ENCODE peak calls at places on chromosomes 13 and 19, in eight cellular contexts. One of them, this sample, is unnamed.

GRCh38 chr19:55939206-55939605 is 7.1 kb upstream of the NLRP13 start:
- DNase-seq in H1: no peak
- DNase-seq in spleen: no peak
- DNase-seq in left ventricle myocardium inferior: no peak
- DNase-seq in effector memory CD4-positive, alpha-beta T cell: no peak
- DNase-seq in RWPE1: no peak
- DNase-seq in fibroblast of lung: no peak
- DNase-seq in astrocyte: no peak
- DNase-seq in this sample: no peak

GRCh38 chr13:75329723-75330122 is 152.2 kb downstream of the TBC1D4 start:
- DNase-seq in H1: no peak
- DNase-seq in spleen: no peak
- DNase-seq in left ventricle myocardium inferior: no peak
- DNase-seq in effector memory CD4-positive, alpha-beta T cell: no peak
- DNase-seq in RWPE1: peak
- DNase-seq in fibroblast of lung: no peak
- DNase-seq in astrocyte: no peak
- DNase-seq in this sample: no peak

GRCh38 chr19:41226874-41227390 is 7.9 kb downstream of the AXL start:
- DNase-seq in H1: no peak
- DNase-seq in spleen: no peak
- DNase-seq in left ventricle myocardium inferior: no peak
- DNase-seq in effector memory CD4-positive, alpha-beta T cell: no peak
- DNase-seq in RWPE1: no peak
- DNase-seq in fibroblast of lung: no peak
- DNase-seq in astrocyte: no peak
- DNase-seq in this sample: no peak

GRCh38 chr13:46812398-46812797 is 15.4 kb upstream of the ESD start:
- DNase-seq in H1: no peak
- DNase-seq in spleen: no peak
- DNase-seq in left ventricle myocardium inferior: no peak
- DNase-seq in effector memory CD4-positive, alpha-beta T cell: no peak
- DNase-seq in RWPE1: no peak
- DNase-seq in fibroblast of lung: no peak
- DNase-seq in astrocyte: no peak
- DNase-seq in this sample: no peak

GRCh38 chr19:7862413-7862951 is 11.7 kb downstream of the PRR36 start:
- DNase-seq in H1: peak
- DNase-seq in spleen: peak
- DNase-seq in left ventricle myocardium inferior: peak
- DNase-seq in effector memory CD4-positive, alpha-beta T cell: peak
- DNase-seq in RWPE1: peak
- DNase-seq in fibroblast of lung: peak
- DNase-seq in astrocyte: no peak
- DNase-seq in this sample: no peak

GRCh38 chr13:112767506-112768471 is 78.0 kb downstream of the ATP11A start:
- DNase-seq in H1: no peak
- DNase-seq in spleen: no peak
- DNase-seq in left ventricle myocardium inferior: peak
- DNase-seq in effector memory CD4-positive, alpha-beta T cell: no peak
- DNase-seq in RWPE1: no peak
- DNase-seq in fibroblast of lung: no peak
- DNase-seq in astrocyte: no peak
- DNase-seq in this sample: no peak

GRCh38 chr19:1168877-1169791 is 4.9 kb downstream of the SBNO2 start:
- DNase-seq in H1: no peak
- DNase-seq in spleen: peak
- DNase-seq in left ventricle myocardium inferior: no peak
- DNase-seq in effector memory CD4-positive, alpha-beta T cell: no peak
- DNase-seq in RWPE1: peak
- DNase-seq in fibroblast of lung: peak
- DNase-seq in astrocyte: peak
- DNase-seq in this sample: no peak

GRCh38 chr19:33177417-33177976 is 16.6 kb upstream of the LRP3 start:
- DNase-seq in H1: peak
- DNase-seq in spleen: no peak
- DNase-seq in left ventricle myocardium inferior: no peak
- DNase-seq in effector memory CD4-positive, alpha-beta T cell: peak
- DNase-seq in RWPE1: peak
- DNase-seq in fibroblast of lung: no peak
- DNase-seq in astrocyte: no peak
- DNase-seq in this sample: peak

GRCh38 chr19:23789246-23789645 is 30.6 kb upstream of the ZNF681 start:
- DNase-seq in H1: peak
- DNase-seq in spleen: no peak
- DNase-seq in left ventricle myocardium inferior: no peak
- DNase-seq in effector memory CD4-positive, alpha-beta T cell: no peak
- DNase-seq in RWPE1: no peak
- DNase-seq in fibroblast of lung: no peak
- DNase-seq in astrocyte: no peak
- DNase-seq in this sample: no peak

GRCh38 chr13:48506092-48506701 is 26.7 kb downstream of the RCBTB2 start:
- DNase-seq in H1: no peak
- DNase-seq in spleen: peak
- DNase-seq in left ventricle myocardium inferior: no peak
- DNase-seq in effector memory CD4-positive, alpha-beta T cell: no peak
- DNase-seq in RWPE1: no peak
- DNase-seq in fibroblast of lung: no peak
- DNase-seq in astrocyte: no peak
- DNase-seq in this sample: no peak

GRCh38 chr13:29589234-29589633 is 6.3 kb downstream of the SLC7A1 start:
- DNase-seq in H1: no peak
- DNase-seq in spleen: no peak
- DNase-seq in left ventricle myocardium inferior: no peak
- DNase-seq in effector memory CD4-positive, alpha-beta T cell: no peak
- DNase-seq in RWPE1: no peak
- DNase-seq in fibroblast of lung: no peak
- DNase-seq in astrocyte: peak
- DNase-seq in this sample: no peak

GRCh38 chr19:719636-720377 is 11.1 kb downstream of the PALM start:
- DNase-seq in H1: peak
- DNase-seq in spleen: no peak
- DNase-seq in left ventricle myocardium inferior: no peak
- DNase-seq in effector memory CD4-positive, alpha-beta T cell: no peak
- DNase-seq in RWPE1: no peak
- DNase-seq in fibroblast of lung: no peak
- DNase-seq in astrocyte: no peak
- DNase-seq in this sample: no peak

GRCh38 chr13:70108276-70108845 is at the start of gene KLHL1:
- DNase-seq in H1: no peak
- DNase-seq in spleen: no peak
- DNase-seq in left ventricle myocardium inferior: no peak
- DNase-seq in effector memory CD4-positive, alpha-beta T cell: no peak
- DNase-seq in RWPE1: no peak
- DNase-seq in fibroblast of lung: no peak
- DNase-seq in astrocyte: no peak
- DNase-seq in this sample: no peak

GRCh38 chr13:28185256-28185655 is 46.9 kb downstream of the PAN3 start:
- DNase-seq in H1: no peak
- DNase-seq in spleen: no peak
- DNase-seq in left ventricle myocardium inferior: no peak
- DNase-seq in effector memory CD4-positive, alpha-beta T cell: no peak
- DNase-seq in RWPE1: no peak
- DNase-seq in fibroblast of lung: no peak
- DNase-seq in astrocyte: peak
- DNase-seq in this sample: no peak

GRCh38 chr13:102960959-102961358 is 105.3 kb downstream of the SLC10A2 start:
- DNase-seq in H1: no peak
- DNase-seq in spleen: no peak
- DNase-seq in left ventricle myocardium inferior: no peak
- DNase-seq in effector memory CD4-positive, alpha-beta T cell: no peak
- DNase-seq in RWPE1: no peak
- DNase-seq in fibroblast of lung: no peak
- DNase-seq in astrocyte: no peak
- DNase-seq in this sample: no peak

GRCh38 chr13:28655566-28655965 is 3.4 kb upstream of the POMP start:
- DNase-seq in H1: no peak
- DNase-seq in spleen: no peak
- DNase-seq in left ventricle myocardium inferior: no peak
- DNase-seq in effector memory CD4-positive, alpha-beta T cell: no peak
- DNase-seq in RWPE1: no peak
- DNase-seq in fibroblast of lung: peak
- DNase-seq in astrocyte: peak
- DNase-seq in this sample: no peak

GRCh38 chr13:90445179-90445578 is 902.3 kb upstream of the MIR17HG start:
- DNase-seq in H1: no peak
- DNase-seq in spleen: no peak
- DNase-seq in left ventricle myocardium inferior: no peak
- DNase-seq in effector memory CD4-positive, alpha-beta T cell: no peak
- DNase-seq in RWPE1: peak
- DNase-seq in fibroblast of lung: peak
- DNase-seq in astrocyte: peak
- DNase-seq in this sample: no peak

GRCh38 chr13:112684444-112684843 is 5.4 kb upstream of the ATP11A start:
- DNase-seq in H1: no peak
- DNase-seq in spleen: no peak
- DNase-seq in left ventricle myocardium inferior: no peak
- DNase-seq in effector memory CD4-positive, alpha-beta T cell: no peak
- DNase-seq in RWPE1: no peak
- DNase-seq in fibroblast of lung: no peak
- DNase-seq in astrocyte: no peak
- DNase-seq in this sample: no peak

GRCh38 chr13:112890316-112891131 is 78.5 kb upstream of the MCF2L start:
- DNase-seq in H1: no peak
- DNase-seq in spleen: peak
- DNase-seq in left ventricle myocardium inferior: no peak
- DNase-seq in effector memory CD4-positive, alpha-beta T cell: no peak
- DNase-seq in RWPE1: no peak
- DNase-seq in fibroblast of lung: no peak
- DNase-seq in astrocyte: no peak
- DNase-seq in this sample: no peak

DNA sequence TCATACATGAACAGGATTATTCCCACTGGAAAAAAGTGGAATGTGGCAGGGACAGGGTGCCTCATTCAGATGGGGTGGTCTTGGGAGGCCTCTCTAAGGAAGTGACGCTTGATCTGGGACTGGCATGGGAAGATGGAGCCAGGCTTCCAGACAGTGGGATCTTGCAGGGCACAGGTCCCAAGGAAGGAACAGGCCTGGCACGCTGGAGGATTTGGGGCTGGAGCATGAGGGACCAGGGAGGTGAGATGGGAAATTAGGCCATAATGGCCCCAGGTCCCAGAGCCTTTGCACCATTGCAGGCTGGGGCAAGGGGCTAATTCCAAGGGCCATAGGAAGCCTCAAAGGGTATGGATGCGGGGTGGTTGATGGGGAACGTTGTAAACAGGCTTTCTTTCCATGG is 9.2 kb downstream of the ZNF536 start:
- DNase-seq in H1: no peak
- DNase-seq in spleen: no peak
- DNase-seq in left ventricle myocardium inferior: no peak
- DNase-seq in effector memory CD4-positive, alpha-beta T cell: no peak
- DNase-seq in RWPE1: no peak
- DNase-seq in fibroblast of lung: no peak
- DNase-seq in astrocyte: no peak
- DNase-seq in this sample: no peak
- H3K27ac ChIP-seq in H1: no peak
- H3K27ac ChIP-seq in spleen: no peak
- H3K27ac ChIP-seq in left ventricle myocardium inferior: no peak
- H3K27ac ChIP-seq in effector memory CD4-positive, alpha-beta T cell: no peak
- H3K27ac ChIP-seq in RWPE1: no peak
- H3K27ac ChIP-seq in fibroblast of lung: no peak
- H3K27ac ChIP-seq in astrocyte: no peak
- H3K27ac ChIP-seq in this sample: no peak

GRCh38 chr13:50757021-50757420 is 86.5 kb downstream of the DLEU7 start:
- DNase-seq in H1: no peak
- DNase-seq in spleen: no peak
- DNase-seq in left ventricle myocardium inferior: no peak
- DNase-seq in effector memory CD4-positive, alpha-beta T cell: no peak
- DNase-seq in RWPE1: no peak
- DNase-seq in fibroblast of lung: no peak
- DNase-seq in astrocyte: no peak
- DNase-seq in this sample: no peak
- H3K27ac ChIP-seq in H1: no peak
- H3K27ac ChIP-seq in spleen: no peak
- H3K27ac ChIP-seq in left ventricle myocardium inferior: no peak
- H3K27ac ChIP-seq in effector memory CD4-positive, alpha-beta T cell: no peak
- H3K27ac ChIP-seq in RWPE1: peak
- H3K27ac ChIP-seq in fibroblast of lung: no peak
- H3K27ac ChIP-seq in astrocyte: no peak
- H3K27ac ChIP-seq in this sample: no peak

GRCh38 chr13:97429681-97430081 is 4.3 kb upstream of the RAP2A start:
- DNase-seq in H1: no peak
- DNase-seq in spleen: no peak
- DNase-seq in left ventricle myocardium inferior: no peak
- DNase-seq in effector memory CD4-positive, alpha-beta T cell: no peak
- DNase-seq in RWPE1: no peak
- DNase-seq in fibroblast of lung: peak
- DNase-seq in astrocyte: peak
- DNase-seq in this sample: no peak
- H3K27ac ChIP-seq in H1: no peak
- H3K27ac ChIP-seq in spleen: peak
- H3K27ac ChIP-seq in left ventricle myocardium inferior: no peak
- H3K27ac ChIP-seq in effector memory CD4-positive, alpha-beta T cell: no peak
- H3K27ac ChIP-seq in RWPE1: no peak
- H3K27ac ChIP-seq in fibroblast of lung: peak
- H3K27ac ChIP-seq in astrocyte: no peak
- H3K27ac ChIP-seq in this sample: no peak

GRCh38 chr19:39164289-39164688 is 32.5 kb upstream of the NCCRP1 start:
- DNase-seq in H1: no peak
- DNase-seq in spleen: no peak
- DNase-seq in left ventricle myocardium inferior: no peak
- DNase-seq in effector memory CD4-positive, alpha-beta T cell: no peak
- DNase-seq in RWPE1: no peak
- DNase-seq in fibroblast of lung: no peak
- DNase-seq in astrocyte: no peak
- DNase-seq in this sample: no peak

GRCh38 chr19:39167461-39168257 is 29.1 kb upstream of the NCCRP1 start:
- DNase-seq in H1: no peak
- DNase-seq in spleen: no peak
- DNase-seq in left ventricle myocardium inferior: no peak
- DNase-seq in effector memory CD4-positive, alpha-beta T cell: no peak
- DNase-seq in RWPE1: peak
- DNase-seq in fibroblast of lung: no peak
- DNase-seq in astrocyte: no peak
- DNase-seq in this sample: no peak

GRCh38 chr19:39163621-39164020 is 33.1 kb upstream of the NCCRP1 start:
- DNase-seq in H1: no peak
- DNase-seq in spleen: no peak
- DNase-seq in left ventricle myocardium inferior: no peak
- DNase-seq in effector memory CD4-positive, alpha-beta T cell: no peak
- DNase-seq in RWPE1: no peak
- DNase-seq in fibroblast of lung: no peak
- DNase-seq in astrocyte: no peak
- DNase-seq in this sample: no peak

GRCh38 chr19:39166571-39167391 is 30.0 kb upstream of the NCCRP1 start:
- DNase-seq in H1: no peak
- DNase-seq in spleen: peak
- DNase-seq in left ventricle myocardium inferior: peak
- DNase-seq in effector memory CD4-positive, alpha-beta T cell: no peak
- DNase-seq in RWPE1: peak
- DNase-seq in fibroblast of lung: peak
- DNase-seq in astrocyte: no peak
- DNase-seq in this sample: no peak

DNA sequence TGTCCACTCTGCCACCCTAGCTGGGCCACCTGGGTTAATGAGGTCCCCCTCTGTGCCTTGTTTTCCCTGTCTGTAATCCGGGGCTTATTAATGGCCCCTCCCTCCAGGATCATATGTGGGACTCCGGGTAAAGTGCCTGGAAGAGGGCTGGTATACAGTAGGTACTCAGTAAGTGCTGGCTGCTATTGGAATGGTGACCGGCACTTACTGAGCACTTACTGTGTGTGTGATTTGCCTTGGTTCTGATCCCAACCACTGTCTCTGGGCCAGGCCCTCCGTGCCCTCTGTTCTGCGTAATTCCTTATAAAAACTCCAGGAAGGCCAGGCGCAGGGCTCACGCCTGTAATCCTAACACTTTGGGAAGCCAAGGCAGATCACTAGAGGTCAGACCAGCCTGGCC is 30.9 kb upstream of the NCCRP1 start:
- DNase-seq in H1: no peak
- DNase-seq in spleen: no peak
- DNase-seq in left ventricle myocardium inferior: no peak
- DNase-seq in effector memory CD4-positive, alpha-beta T cell: no peak
- DNase-seq in RWPE1: no peak
- DNase-seq in fibroblast of lung: no peak
- DNase-seq in astrocyte: no peak
- DNase-seq in this sample: no peak
- H3K27ac ChIP-seq in H1: no peak
- H3K27ac ChIP-seq in spleen: peak
- H3K27ac ChIP-seq in left ventricle myocardium inferior: no peak
- H3K27ac ChIP-seq in effector memory CD4-positive, alpha-beta T cell: no peak
- H3K27ac ChIP-seq in RWPE1: peak
- H3K27ac ChIP-seq in fibroblast of lung: no peak
- H3K27ac ChIP-seq in astrocyte: no peak
- H3K27ac ChIP-seq in this sample: no peak

This sample was measured in thoracic aorta.